ENCODE peak calls at places on chromosomes 4 and X, in five cellular contexts. D is NAMALWA, F is midbrain, Z is adrenal gland, S is EH. P is an unnamed sample.

GRCh38 chr4:39045791-39046221 is 13.6 kb upstream of the TMEM156 start:
- DNase-seq in D (peak; percentile 67), F (no peak), Z (no peak), S (peak; percentile 28), P (no peak)

GRCh38 chrX:41634284-41634683 is 54.5 kb upstream of the GPR34 start:
- DNase-seq in D (no peak), F (peak; percentile 12), Z (peak; percentile 21), S (peak; percentile 68), P (no peak)

GRCh38 chrX:139739138-139739537 is 31.2 kb upstream of the MCF2 start:
- DNase-seq in D (no peak), F (no peak), Z (no peak), S (peak; percentile 86), P (no peak)

GRCh38 chr4:86592553-86593249 is 1.4 kb upstream of the PTPN13 start:
- DNase-seq in D (no peak), F (no peak), Z (no peak), S (peak; percentile 51), P (no peak)

GRCh38 chr4:4386736-4387392 is at the start of gene NSG1:
- DNase-seq in D (no peak), F (no peak), Z (peak; percentile 30), S (peak; percentile 22), P (peak; percentile 65)

GRCh38 chr4:135243960-135244561 is 1042.5 kb upstream of the PABPC4L start:
- DNase-seq in D (no peak), F (no peak), Z (no peak), S (peak; percentile 45), P (no peak)

GRCh38 chr4:78222575-78223186 is 165.6 kb downstream of the FRAS1 start:
- DNase-seq in D (no peak), F (no peak), Z (no peak), S (no peak), P (no peak)

GRCh38 chr4:118849867-118850812 is 14.2 kb upstream of the SEC24D start:
- DNase-seq in D (peak; percentile 51), F (no peak), Z (no peak), S (peak; percentile 37), P (no peak)

GRCh38 chrX:7068939-7069367 is 78.6 kb upstream of the STS start:
- DNase-seq in D (peak; percentile 31), F (no peak), Z (no peak), S (peak; percentile 64), P (no peak)

P was measured in cerebellum.